ENCODE peak calls at places on chromosomes 2 and 18, in nine cellular contexts. X is SK-MEL-5; T is esophagus muscularis mucosa; P is sigmoid colon; Z is stimulated activated naive CD8-positive, alpha-beta T cell treated with anti-CD3 and anti-CD28 coated beads, Interleukin-15, Interleukin-2, amounts not matched to agents 100 U/mL and 50 U/mL, for 24 hours; Q is A172; O is RKO; F is NCI-H2081; B is GM13976. M is an unnamed sample.

GRCh38 chr2:1546901-1547300 is 133.6 kb downstream of the TPO start:
- DNase-seq in X (no peak), T (no peak), P (no peak), Z (no peak), Q (no peak), O (no peak), F (no peak), B (no peak), M (no peak)

GRCh38 chr18:183769-184168 is 25.4 kb downstream of the USP14 start:
- DNase-seq in X (peak; percentile 7), T (no peak), P (no peak), Z (no peak), Q (peak; percentile 17), O (no peak), F (peak; percentile 38), B (no peak), M (no peak)

GRCh38 chr2:236308855-236309668 is 44.9 kb upstream of the ASB18 start:
- DNase-seq in X (no peak), T (no peak), P (no peak), Z (no peak), Q (no peak), O (no peak), F (no peak), B (no peak), M (no peak)

GRCh38 chr2:223725986-223726970 is 111.1 kb downstream of the AP1S3 start:
- DNase-seq in X (peak; percentile 55), T (no peak), P (no peak), Z (no peak), Q (no peak), O (no peak), F (no peak), B (no peak), M (no peak)

GRCh38 chr2:6824962-6825361 is 40.7 kb downstream of the CMPK2 start:
- DNase-seq in X (peak; percentile 58), T (peak; percentile 21), P (peak; percentile 72), Z (no peak), Q (peak; percentile 36), O (no peak), F (no peak), B (no peak), M (no peak)

GRCh38 chr2:204264068-204264693 is 281.1 kb upstream of the PARD3B start:
- DNase-seq in X (no peak), T (no peak), P (no peak), Z (no peak), Q (no peak), O (no peak), F (peak; percentile 65), B (no peak), M (no peak)

GRCh38 chr2:191680639-191681038 is 2.7 kb downstream of the NABP1 start:
- DNase-seq in X (no peak), T (no peak), P (no peak), Z (no peak), Q (no peak), O (peak; percentile 56), F (no peak), B (no peak), M (no peak)

GRCh38 chr18:46718501-46719341 is 38.1 kb downstream of the ST8SIA5 start:
- DNase-seq in X (no peak), T (no peak), P (no peak), Z (no peak), Q (peak; percentile 85), O (peak; percentile 9), F (no peak), B (no peak), M (no peak)

GRCh38 chr2:168494190-168494711 is 38.2 kb downstream of the CERS6 start:
- DNase-seq in X (peak; percentile 70), T (no peak), P (no peak), Z (no peak), Q (no peak), O (peak; percentile 16), F (peak; percentile 18), B (no peak), M (no peak)

GRCh38 chr2:22801071-22801470 is 583.9 kb upstream of the KLHL29 start:
- DNase-seq in X (no peak), T (no peak), P (no peak), Z (no peak), Q (no peak), O (no peak), F (no peak), B (no peak), M (no peak)

GRCh38 chr18:76494541-76495403 is at the start of gene ZNF516:
- DNase-seq in X (peak; percentile 25), T (no peak), P (no peak), Z (peak; percentile 25), Q (no peak), O (peak; percentile 37), F (peak; percentile 66), B (peak; percentile 51), M (no peak)

GRCh38 chr18:13620818-13621445 is 105.4 kb downstream of the FAM210A start:
- DNase-seq in X (no peak), T (no peak), P (peak; percentile 30), Z (no peak), Q (no peak), O (no peak), F (no peak), B (no peak), M (no peak)

M was measured in HS-27A.